ENCODE peak calls at places on chromosomes 7 and 10, in eight cellular contexts. One of them, this sample, is unnamed.

GRCh38 chr10:71821909-71822763 is 28.9 kb downstream of the PSAP start:
- ATAC-seq in HCT116: no peak
- ATAC-seq in upper lobe of left lung: no peak
- ATAC-seq in K562: no peak
- ATAC-seq in HepG2: no peak
- ATAC-seq in Panc1: peak
- ATAC-seq in GM23338: no peak
- ATAC-seq in GM12878: no peak
- ATAC-seq in this sample: no peak

GRCh38 chr7:55121249-55121648 is 102.4 kb downstream of the EGFR start:
- ATAC-seq in Panc1: no peak
- ATAC-seq in HCT116: no peak
- ATAC-seq in upper lobe of left lung: no peak
- ATAC-seq in GM23338: no peak
- ATAC-seq in GM12878: no peak
- ATAC-seq in K562: peak
- ATAC-seq in HepG2: no peak
- ATAC-seq in this sample: peak

GRCh38 chr7:37287093-37287492 is 161.6 kb downstream of the ELMO1 start:
- ATAC-seq in Panc1: no peak
- ATAC-seq in HCT116: no peak
- ATAC-seq in GM12878: peak
- ATAC-seq in K562: no peak
- ATAC-seq in upper lobe of left lung: no peak
- ATAC-seq in GM23338: no peak
- ATAC-seq in HepG2: no peak
- ATAC-seq in this sample: no peak

GRCh38 chr10:33126742-33127141 is 168.7 kb upstream of the ITGB1 start:
- ATAC-seq in Panc1: no peak
- ATAC-seq in GM12878: no peak
- ATAC-seq in GM23338: no peak
- ATAC-seq in K562: no peak
- ATAC-seq in HepG2: no peak
- ATAC-seq in upper lobe of left lung: no peak
- ATAC-seq in HCT116: no peak
- ATAC-seq in this sample: no peak

GRCh38 chr10:6753644-6754043 is 173.6 kb upstream of the PRKCQ start:
- ATAC-seq in K562: no peak
- ATAC-seq in Panc1: no peak
- ATAC-seq in HCT116: peak
- ATAC-seq in GM23338: peak
- ATAC-seq in upper lobe of left lung: no peak
- ATAC-seq in GM12878: no peak
- ATAC-seq in HepG2: no peak
- ATAC-seq in this sample: no peak

GRCh38 chr10:51302316-51302715 is 228.0 kb downstream of the PRKG1 start:
- ATAC-seq in GM23338: no peak
- ATAC-seq in HCT116: no peak
- ATAC-seq in HepG2: no peak
- ATAC-seq in K562: no peak
- ATAC-seq in upper lobe of left lung: no peak
- ATAC-seq in Panc1: no peak
- ATAC-seq in GM12878: no peak
- ATAC-seq in this sample: peak

GRCh38 chr10:94000638-94001420 is 7.1 kb downstream of the PLCE1 start:
- ATAC-seq in upper lobe of left lung: no peak
- ATAC-seq in GM12878: no peak
- ATAC-seq in GM23338: no peak
- ATAC-seq in Panc1: peak
- ATAC-seq in HepG2: no peak
- ATAC-seq in HCT116: no peak
- ATAC-seq in K562: no peak
- ATAC-seq in this sample: peak

GRCh38 chr7:24963218-24963617 is 16.8 kb downstream of the OSBPL3 start:
- ATAC-seq in GM12878: peak
- ATAC-seq in Panc1: no peak
- ATAC-seq in upper lobe of left lung: peak
- ATAC-seq in HCT116: no peak
- ATAC-seq in HepG2: no peak
- ATAC-seq in GM23338: no peak
- ATAC-seq in K562: no peak
- ATAC-seq in this sample: peak

GRCh38 chr10:117003336-117003735 is 1.7 kb downstream of the SHTN1 start:
- ATAC-seq in GM12878: no peak
- ATAC-seq in HepG2: peak
- ATAC-seq in Panc1: no peak
- ATAC-seq in K562: no peak
- ATAC-seq in upper lobe of left lung: no peak
- ATAC-seq in HCT116: no peak
- ATAC-seq in GM23338: no peak
- ATAC-seq in this sample: no peak

GRCh38 chr10:117004627-117005453 is at the start of gene SHTN1:
- ATAC-seq in HepG2: peak
- ATAC-seq in K562: peak
- ATAC-seq in Panc1: peak
- ATAC-seq in GM23338: peak
- ATAC-seq in GM12878: peak
- ATAC-seq in upper lobe of left lung: peak
- ATAC-seq in HCT116: peak
- ATAC-seq in this sample: peak

GRCh38 chr10:117005454-117006055 is 568 bp upstream of the SHTN1 start:
- ATAC-seq in upper lobe of left lung: no peak
- ATAC-seq in HCT116: peak
- ATAC-seq in K562: peak
- ATAC-seq in GM12878: no peak
- ATAC-seq in Panc1: peak
- ATAC-seq in HepG2: peak
- ATAC-seq in GM23338: peak
- ATAC-seq in this sample: no peak

GRCh38 chr10:117002206-117002605 is 2.8 kb downstream of the SHTN1 start:
- ATAC-seq in upper lobe of left lung: no peak
- ATAC-seq in HCT116: no peak
- ATAC-seq in K562: no peak
- ATAC-seq in HepG2: no peak
- ATAC-seq in Panc1: no peak
- ATAC-seq in GM12878: no peak
- ATAC-seq in GM23338: no peak
- ATAC-seq in this sample: no peak

GRCh38 chr10:117004238-117004626 is 755 bp downstream of the SHTN1 start:
- ATAC-seq in GM12878: peak
- ATAC-seq in HepG2: no peak
- ATAC-seq in upper lobe of left lung: no peak
- ATAC-seq in Panc1: peak
- ATAC-seq in HCT116: no peak
- ATAC-seq in GM23338: no peak
- ATAC-seq in K562: no peak
- ATAC-seq in this sample: peak
- H3K27ac ChIP-seq in GM12878: no peak
- H3K27ac ChIP-seq in HepG2: peak
- H3K27ac ChIP-seq in upper lobe of left lung: peak
- H3K27ac ChIP-seq in Panc1: peak
- H3K27ac ChIP-seq in HCT116: peak
- H3K27ac ChIP-seq in GM23338: no peak
- H3K27ac ChIP-seq in K562: peak
- H3K27ac ChIP-seq in this sample: no peak

GRCh38 chr7:99438573-99439480 is at the start of the genes CPSF4 and PTCD1:
- ATAC-seq in GM12878: peak
- ATAC-seq in upper lobe of left lung: peak
- ATAC-seq in GM23338: peak
- ATAC-seq in HCT116: peak
- ATAC-seq in Panc1: peak
- ATAC-seq in K562: peak
- ATAC-seq in HepG2: peak
- ATAC-seq in this sample: peak
- TF ChIP-seq POLR2AphosphoS5 in GM12878: peak
- TF ChIP-seq POLR2AphosphoS5 in upper lobe of left lung: peak
- TF ChIP-seq POLR2AphosphoS5 in GM23338: peak
- TF ChIP-seq POLR2AphosphoS5 in HCT116: peak
- TF ChIP-seq POLR2AphosphoS5 in Panc1: peak
- TF ChIP-seq POLR2AphosphoS5 in K562: peak
- TF ChIP-seq POLR2AphosphoS5 in HepG2: peak
- TF ChIP-seq POLR2AphosphoS5 in this sample: peak

GRCh38 chr7:100122067-100122466 is 2.6 kb downstream of the CNPY4 start:
- ATAC-seq in GM12878: no peak
- ATAC-seq in upper lobe of left lung: no peak
- ATAC-seq in Panc1: no peak
- ATAC-seq in K562: no peak
- ATAC-seq in HepG2: peak
- ATAC-seq in HCT116: no peak
- ATAC-seq in GM23338: no peak
- ATAC-seq in this sample: no peak

GRCh38 chr7:100119701-100120517 is 475 bp downstream of the CNPY4 start:
- ATAC-seq in Panc1: peak
- ATAC-seq in GM23338: peak
- ATAC-seq in K562: peak
- ATAC-seq in GM12878: peak
- ATAC-seq in HCT116: peak
- ATAC-seq in upper lobe of left lung: peak
- ATAC-seq in HepG2: peak
- ATAC-seq in this sample: peak

GRCh38 chr7:100120518-100121085 is 1.2 kb downstream of the CNPY4 start:
- ATAC-seq in HCT116: no peak
- ATAC-seq in HepG2: no peak
- ATAC-seq in GM23338: no peak
- ATAC-seq in upper lobe of left lung: no peak
- ATAC-seq in Panc1: no peak
- ATAC-seq in K562: no peak
- ATAC-seq in GM12878: no peak
- ATAC-seq in this sample: no peak

GRCh38 chr7:100118388-100119074 is 627 bp downstream of the TAF6 start:
- ATAC-seq in GM23338: no peak
- ATAC-seq in upper lobe of left lung: no peak
- ATAC-seq in GM12878: no peak
- ATAC-seq in HCT116: no peak
- ATAC-seq in Panc1: no peak
- ATAC-seq in K562: no peak
- ATAC-seq in HepG2: no peak
- ATAC-seq in this sample: no peak

DNA sequence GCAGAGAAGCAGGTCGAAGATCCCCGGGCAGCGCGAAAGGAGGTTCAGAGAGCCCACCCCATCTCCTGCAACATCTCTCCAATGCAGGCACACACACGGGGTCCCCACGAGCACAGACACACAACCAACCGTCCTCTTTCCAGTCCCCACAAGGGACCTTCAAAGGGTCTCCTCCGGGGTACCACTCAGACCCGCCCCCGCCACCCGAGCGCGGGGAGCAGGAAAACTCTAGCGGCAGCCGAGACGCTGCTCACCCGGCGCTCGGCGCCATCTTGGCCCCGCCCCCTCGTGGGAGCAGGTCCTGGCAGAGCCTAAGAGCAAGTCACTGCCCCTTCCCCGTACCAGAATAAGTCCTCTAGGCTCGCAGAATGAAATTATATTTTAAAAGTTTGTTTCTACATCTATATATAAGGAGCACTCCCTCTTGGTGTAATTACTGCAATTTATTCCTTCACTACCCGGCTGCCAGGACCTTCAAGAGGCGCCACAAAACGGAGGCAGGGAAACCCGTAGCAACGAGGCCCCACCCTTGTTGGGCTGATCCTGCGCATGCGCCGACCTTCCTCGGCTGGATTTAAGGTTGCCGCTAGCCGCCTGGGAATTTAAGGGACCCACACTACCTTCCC is at the start of the genes CNPY4 and TAF6:
- ATAC-seq in upper lobe of left lung: peak
- ATAC-seq in HepG2: peak
- ATAC-seq in Panc1: peak
- ATAC-seq in HCT116: peak
- ATAC-seq in K562: peak
- ATAC-seq in GM23338: peak
- ATAC-seq in GM12878: peak
- ATAC-seq in this sample: peak
- TF ChIP-seq CTCF in upper lobe of left lung: no peak
- TF ChIP-seq CTCF in HepG2: no peak
- TF ChIP-seq CTCF in Panc1: no peak
- TF ChIP-seq CTCF in HCT116: no peak
- TF ChIP-seq CTCF in K562: no peak
- TF ChIP-seq CTCF in GM23338: no peak
- TF ChIP-seq CTCF in GM12878: no peak
- TF ChIP-seq CTCF in this sample: peak

GRCh38 chr10:88582806-88583583 is at the start of gene RNLS:
- ATAC-seq in K562: peak
- ATAC-seq in HepG2: peak
- ATAC-seq in GM23338: peak
- ATAC-seq in upper lobe of left lung: peak
- ATAC-seq in HCT116: peak
- ATAC-seq in Panc1: peak
- ATAC-seq in GM12878: peak
- ATAC-seq in this sample: peak
- H3K27ac ChIP-seq in K562: peak
- H3K27ac ChIP-seq in HepG2: no peak
- H3K27ac ChIP-seq in GM23338: peak
- H3K27ac ChIP-seq in upper lobe of left lung: peak
- H3K27ac ChIP-seq in HCT116: no peak
- H3K27ac ChIP-seq in Panc1: peak
- H3K27ac ChIP-seq in GM12878: peak
- H3K27ac ChIP-seq in this sample: peak

DNA sequence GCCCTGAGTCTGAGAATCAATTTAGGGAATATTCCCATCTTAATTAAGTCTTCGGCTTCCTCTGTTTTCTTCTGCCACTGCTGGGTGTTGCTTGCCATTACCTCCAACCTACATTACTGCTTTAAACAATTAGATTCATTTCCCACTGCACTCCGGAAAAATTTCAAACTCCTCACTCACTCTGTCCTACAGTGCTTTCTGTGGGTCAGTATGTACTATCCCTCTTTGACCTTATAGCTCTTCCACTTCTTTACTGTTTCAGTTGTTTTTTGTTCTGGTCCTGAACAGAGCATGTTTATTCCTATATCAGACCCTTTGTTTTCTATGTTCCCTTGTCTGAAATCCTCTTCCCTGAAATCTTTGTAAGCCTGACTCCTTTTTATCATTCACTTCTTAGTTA is 160.6 kb downstream of the MAGI2 start:
- ATAC-seq in upper lobe of left lung: no peak
- ATAC-seq in HCT116: no peak
- ATAC-seq in Panc1: peak
- ATAC-seq in GM23338: no peak
- ATAC-seq in GM12878: no peak
- ATAC-seq in HepG2: no peak
- ATAC-seq in K562: no peak
- ATAC-seq in this sample: no peak
- TF ChIP-seq POLR2AphosphoS5 in upper lobe of left lung: no peak
- TF ChIP-seq POLR2AphosphoS5 in HCT116: no peak
- TF ChIP-seq POLR2AphosphoS5 in Panc1: no peak
- TF ChIP-seq POLR2AphosphoS5 in GM23338: no peak
- TF ChIP-seq POLR2AphosphoS5 in GM12878: no peak
- TF ChIP-seq POLR2AphosphoS5 in HepG2: no peak
- TF ChIP-seq POLR2AphosphoS5 in K562: no peak
- TF ChIP-seq POLR2AphosphoS5 in this sample: no peak

This sample was measured in gastroesophageal sphincter.